ENCODE peak calls at places on chromosomes 12 and 14, in seven cellular contexts. One of them, this sample, is unnamed.

GRCh38 chr12:19483727-19484126 is 44.4 kb downstream of the AEBP2 start:
- DNase-seq in thyroid gland: no peak
- DNase-seq in heart right ventricle: no peak
- DNase-seq in mesothelial cell of epicardium: no peak
- DNase-seq in fibroblast of lung: peak
- DNase-seq in astrocyte of the cerebellum: no peak
- DNase-seq in endothelial cell of umbilical vein: peak
- DNase-seq in this sample: no peak

GRCh38 chr12:76720068-76720467 is 43.8 kb upstream of the ZDHHC17 start:
- DNase-seq in thyroid gland: no peak
- DNase-seq in heart right ventricle: no peak
- DNase-seq in mesothelial cell of epicardium: no peak
- DNase-seq in fibroblast of lung: no peak
- DNase-seq in astrocyte of the cerebellum: no peak
- DNase-seq in endothelial cell of umbilical vein: no peak
- DNase-seq in this sample: no peak

GRCh38 chr12:117309276-117309885 is 52.0 kb downstream of the NOS1 start:
- DNase-seq in thyroid gland: peak
- DNase-seq in heart right ventricle: no peak
- DNase-seq in mesothelial cell of epicardium: no peak
- DNase-seq in fibroblast of lung: no peak
- DNase-seq in astrocyte of the cerebellum: no peak
- DNase-seq in endothelial cell of umbilical vein: no peak
- DNase-seq in this sample: no peak

GRCh38 chr12:64687816-64688599 is 71.2 kb downstream of the GNS start:
- DNase-seq in thyroid gland: peak
- DNase-seq in heart right ventricle: no peak
- DNase-seq in mesothelial cell of epicardium: no peak
- DNase-seq in fibroblast of lung: peak
- DNase-seq in astrocyte of the cerebellum: no peak
- DNase-seq in endothelial cell of umbilical vein: no peak
- DNase-seq in this sample: no peak

GRCh38 chr12:109744991-109745942 is 31.6 kb downstream of the FAM222A start:
- DNase-seq in thyroid gland: no peak
- DNase-seq in heart right ventricle: no peak
- DNase-seq in mesothelial cell of epicardium: no peak
- DNase-seq in fibroblast of lung: peak
- DNase-seq in astrocyte of the cerebellum: no peak
- DNase-seq in endothelial cell of umbilical vein: no peak
- DNase-seq in this sample: peak

GRCh38 chr12:108482717-108483212 is 32.3 kb upstream of the FICD start:
- DNase-seq in thyroid gland: no peak
- DNase-seq in heart right ventricle: no peak
- DNase-seq in mesothelial cell of epicardium: no peak
- DNase-seq in fibroblast of lung: no peak
- DNase-seq in astrocyte of the cerebellum: peak
- DNase-seq in endothelial cell of umbilical vein: no peak
- DNase-seq in this sample: no peak

GRCh38 chr12:51814311-51815088 is 34.0 kb downstream of the FIGNL2 start:
- DNase-seq in thyroid gland: peak
- DNase-seq in heart right ventricle: peak
- DNase-seq in mesothelial cell of epicardium: peak
- DNase-seq in fibroblast of lung: peak
- DNase-seq in astrocyte of the cerebellum: no peak
- DNase-seq in endothelial cell of umbilical vein: peak
- DNase-seq in this sample: no peak

GRCh38 chr14:79641371-79641770 is 569.9 kb downstream of the DIO2 start:
- DNase-seq in thyroid gland: no peak
- DNase-seq in heart right ventricle: no peak
- DNase-seq in mesothelial cell of epicardium: no peak
- DNase-seq in fibroblast of lung: no peak
- DNase-seq in astrocyte of the cerebellum: no peak
- DNase-seq in endothelial cell of umbilical vein: no peak
- DNase-seq in this sample: no peak

GRCh38 chr12:108312885-108313203 is 26.3 kb downstream of the CMKLR1 start:
- DNase-seq in thyroid gland: peak
- DNase-seq in heart right ventricle: peak
- DNase-seq in mesothelial cell of epicardium: no peak
- DNase-seq in fibroblast of lung: no peak
- DNase-seq in astrocyte of the cerebellum: no peak
- DNase-seq in endothelial cell of umbilical vein: peak
- DNase-seq in this sample: no peak

GRCh38 chr14:75821828-75822521 is 159.8 kb downstream of the TGFB3 start:
- DNase-seq in thyroid gland: no peak
- DNase-seq in heart right ventricle: no peak
- DNase-seq in mesothelial cell of epicardium: no peak
- DNase-seq in fibroblast of lung: peak
- DNase-seq in astrocyte of the cerebellum: no peak
- DNase-seq in endothelial cell of umbilical vein: no peak
- DNase-seq in this sample: no peak

GRCh38 chr14:75127903-75128595 is 1.2 kb upstream of the NEK9 start:
- DNase-seq in thyroid gland: peak
- DNase-seq in heart right ventricle: no peak
- DNase-seq in mesothelial cell of epicardium: no peak
- DNase-seq in fibroblast of lung: no peak
- DNase-seq in astrocyte of the cerebellum: no peak
- DNase-seq in endothelial cell of umbilical vein: peak
- DNase-seq in this sample: no peak

GRCh38 chr14:30974628-30975027 is 50.8 kb upstream of the AP4S1 start:
- DNase-seq in thyroid gland: no peak
- DNase-seq in heart right ventricle: no peak
- DNase-seq in mesothelial cell of epicardium: no peak
- DNase-seq in fibroblast of lung: peak
- DNase-seq in astrocyte of the cerebellum: no peak
- DNase-seq in endothelial cell of umbilical vein: peak
- DNase-seq in this sample: no peak

GRCh38 chr12:104372048-104372720 is 68.6 kb downstream of the EID3 start:
- DNase-seq in thyroid gland: no peak
- DNase-seq in heart right ventricle: no peak
- DNase-seq in mesothelial cell of epicardium: no peak
- DNase-seq in fibroblast of lung: no peak
- DNase-seq in astrocyte of the cerebellum: no peak
- DNase-seq in endothelial cell of umbilical vein: no peak
- DNase-seq in this sample: no peak

GRCh38 chr14:103199141-103199540 is 75.9 kb downstream of the TNFAIP2 start:
- DNase-seq in thyroid gland: no peak
- DNase-seq in heart right ventricle: no peak
- DNase-seq in mesothelial cell of epicardium: no peak
- DNase-seq in fibroblast of lung: peak
- DNase-seq in astrocyte of the cerebellum: no peak
- DNase-seq in endothelial cell of umbilical vein: no peak
- DNase-seq in this sample: no peak

GRCh38 chr12:64538146-64538545 is 72.1 kb upstream of the RASSF3 start:
- DNase-seq in thyroid gland: no peak
- DNase-seq in heart right ventricle: no peak
- DNase-seq in mesothelial cell of epicardium: no peak
- DNase-seq in fibroblast of lung: no peak
- DNase-seq in astrocyte of the cerebellum: no peak
- DNase-seq in endothelial cell of umbilical vein: no peak
- DNase-seq in this sample: no peak

GRCh38 chr12:6607751-6608591 is 792 bp upstream of the CHD4 start:
- DNase-seq in thyroid gland: peak
- DNase-seq in heart right ventricle: no peak
- DNase-seq in mesothelial cell of epicardium: no peak
- DNase-seq in fibroblast of lung: peak
- DNase-seq in astrocyte of the cerebellum: no peak
- DNase-seq in endothelial cell of umbilical vein: peak
- DNase-seq in this sample: no peak

GRCh38 chr14:42222924-42223471 is 616.3 kb downstream of the LRFN5 start:
- DNase-seq in thyroid gland: peak
- DNase-seq in heart right ventricle: no peak
- DNase-seq in mesothelial cell of epicardium: no peak
- DNase-seq in fibroblast of lung: peak
- DNase-seq in astrocyte of the cerebellum: peak
- DNase-seq in endothelial cell of umbilical vein: no peak
- DNase-seq in this sample: no peak

GRCh38 chr12:115012861-115013667 is 329.1 kb upstream of the TBX3 start:
- DNase-seq in thyroid gland: no peak
- DNase-seq in heart right ventricle: peak
- DNase-seq in mesothelial cell of epicardium: peak
- DNase-seq in fibroblast of lung: no peak
- DNase-seq in astrocyte of the cerebellum: no peak
- DNase-seq in endothelial cell of umbilical vein: no peak
- DNase-seq in this sample: no peak

GRCh38 chr12:79553863-79554574 is 136.7 kb downstream of the PAWR start:
- DNase-seq in thyroid gland: no peak
- DNase-seq in heart right ventricle: no peak
- DNase-seq in mesothelial cell of epicardium: no peak
- DNase-seq in fibroblast of lung: no peak
- DNase-seq in astrocyte of the cerebellum: no peak
- DNase-seq in endothelial cell of umbilical vein: no peak
- DNase-seq in this sample: no peak

GRCh38 chr14:87994974-87995373 is 2.0 kb upstream of the GALC start:
- DNase-seq in thyroid gland: no peak
- DNase-seq in heart right ventricle: no peak
- DNase-seq in mesothelial cell of epicardium: no peak
- DNase-seq in fibroblast of lung: no peak
- DNase-seq in astrocyte of the cerebellum: no peak
- DNase-seq in endothelial cell of umbilical vein: no peak
- DNase-seq in this sample: no peak

GRCh38 chr12:45468751-45469615 is 253.1 kb downstream of the ANO6 start:
- DNase-seq in thyroid gland: no peak
- DNase-seq in heart right ventricle: no peak
- DNase-seq in mesothelial cell of epicardium: no peak
- DNase-seq in fibroblast of lung: no peak
- DNase-seq in astrocyte of the cerebellum: no peak
- DNase-seq in endothelial cell of umbilical vein: no peak
- DNase-seq in this sample: no peak

GRCh38 chr12:92503977-92504966 is 198.5 kb upstream of the PLEKHG7 start:
- DNase-seq in thyroid gland: peak
- DNase-seq in heart right ventricle: peak
- DNase-seq in mesothelial cell of epicardium: no peak
- DNase-seq in fibroblast of lung: no peak
- DNase-seq in astrocyte of the cerebellum: no peak
- DNase-seq in endothelial cell of umbilical vein: no peak
- DNase-seq in this sample: no peak

GRCh38 chr12:58933068-58933681 is 12.9 kb upstream of the LRIG3 start:
- DNase-seq in thyroid gland: no peak
- DNase-seq in heart right ventricle: no peak
- DNase-seq in mesothelial cell of epicardium: no peak
- DNase-seq in fibroblast of lung: no peak
- DNase-seq in astrocyte of the cerebellum: peak
- DNase-seq in endothelial cell of umbilical vein: no peak
- DNase-seq in this sample: no peak

GRCh38 chr12:73677520-73678291 is 859.9 kb upstream of the ATXN7L3B start:
- DNase-seq in thyroid gland: no peak
- DNase-seq in heart right ventricle: no peak
- DNase-seq in mesothelial cell of epicardium: no peak
- DNase-seq in fibroblast of lung: no peak
- DNase-seq in astrocyte of the cerebellum: no peak
- DNase-seq in endothelial cell of umbilical vein: no peak
- DNase-seq in this sample: no peak

GRCh38 chr12:121060149-121061001 is 21.3 kb upstream of the OASL start:
- DNase-seq in thyroid gland: peak
- DNase-seq in heart right ventricle: peak
- DNase-seq in mesothelial cell of epicardium: no peak
- DNase-seq in fibroblast of lung: peak
- DNase-seq in astrocyte of the cerebellum: no peak
- DNase-seq in endothelial cell of umbilical vein: peak
- DNase-seq in this sample: no peak

GRCh38 chr12:49541140-49541861 is 2.5 kb downstream of the KCNH3 start:
- DNase-seq in thyroid gland: no peak
- DNase-seq in heart right ventricle: no peak
- DNase-seq in mesothelial cell of epicardium: no peak
- DNase-seq in fibroblast of lung: no peak
- DNase-seq in astrocyte of the cerebellum: no peak
- DNase-seq in endothelial cell of umbilical vein: no peak
- DNase-seq in this sample: no peak

GRCh38 chr12:56449622-56449984 is 377 bp upstream of the TIMELESS start:
- DNase-seq in thyroid gland: no peak
- DNase-seq in heart right ventricle: no peak
- DNase-seq in mesothelial cell of epicardium: no peak
- DNase-seq in fibroblast of lung: no peak
- DNase-seq in astrocyte of the cerebellum: no peak
- DNase-seq in endothelial cell of umbilical vein: no peak
- DNase-seq in this sample: no peak

GRCh38 chr12:59940676-59941342 is 345.0 kb downstream of the SLC16A7 start:
- DNase-seq in thyroid gland: no peak
- DNase-seq in heart right ventricle: no peak
- DNase-seq in mesothelial cell of epicardium: no peak
- DNase-seq in fibroblast of lung: no peak
- DNase-seq in astrocyte of the cerebellum: no peak
- DNase-seq in endothelial cell of umbilical vein: no peak
- DNase-seq in this sample: no peak

GRCh38 chr14:55077155-55077554 is 25.7 kb downstream of the MAPK1IP1L start:
- DNase-seq in thyroid gland: no peak
- DNase-seq in heart right ventricle: no peak
- DNase-seq in mesothelial cell of epicardium: no peak
- DNase-seq in fibroblast of lung: no peak
- DNase-seq in astrocyte of the cerebellum: no peak
- DNase-seq in endothelial cell of umbilical vein: no peak
- DNase-seq in this sample: no peak

GRCh38 chr12:48002179-48002601 is 2.1 kb downstream of the COL2A1 start:
- DNase-seq in thyroid gland: no peak
- DNase-seq in heart right ventricle: no peak
- DNase-seq in mesothelial cell of epicardium: no peak
- DNase-seq in fibroblast of lung: no peak
- DNase-seq in astrocyte of the cerebellum: no peak
- DNase-seq in endothelial cell of umbilical vein: no peak
- DNase-seq in this sample: no peak
- TF ChIP-seq CTCF in thyroid gland: no peak
- TF ChIP-seq CTCF in heart right ventricle: no peak
- TF ChIP-seq CTCF in mesothelial cell of epicardium: no peak
- TF ChIP-seq CTCF in fibroblast of lung: no peak
- TF ChIP-seq CTCF in astrocyte of the cerebellum: no peak
- TF ChIP-seq CTCF in endothelial cell of umbilical vein: no peak
- TF ChIP-seq CTCF in this sample: no peak

DNA sequence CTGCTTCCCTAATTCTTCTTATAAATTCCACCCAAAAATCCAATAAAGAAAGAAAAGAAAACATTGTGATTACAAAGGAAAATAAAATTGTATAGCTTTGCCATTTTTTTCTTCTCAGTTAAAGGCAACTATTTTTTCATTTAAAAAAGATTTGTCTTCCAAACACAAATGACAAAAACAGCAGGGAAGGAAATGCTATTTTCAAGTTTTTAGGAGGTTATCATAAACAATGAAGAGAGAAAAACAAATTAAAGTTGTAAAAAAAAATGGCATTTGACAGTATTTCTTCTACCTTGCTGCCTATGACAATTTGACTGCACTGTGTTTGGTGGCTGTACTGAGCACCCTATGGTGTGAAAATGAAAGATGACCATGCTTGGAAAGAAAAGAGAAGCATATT is 109.9 kb downstream of the PRKD1 start:
- DNase-seq in thyroid gland: no peak
- DNase-seq in heart right ventricle: no peak
- DNase-seq in mesothelial cell of epicardium: no peak
- DNase-seq in fibroblast of lung: no peak
- DNase-seq in astrocyte of the cerebellum: no peak
- DNase-seq in endothelial cell of umbilical vein: no peak
- DNase-seq in this sample: no peak
- TF ChIP-seq CTCF in thyroid gland: no peak
- TF ChIP-seq CTCF in heart right ventricle: no peak
- TF ChIP-seq CTCF in mesothelial cell of epicardium: no peak
- TF ChIP-seq CTCF in fibroblast of lung: no peak
- TF ChIP-seq CTCF in astrocyte of the cerebellum: no peak
- TF ChIP-seq CTCF in endothelial cell of umbilical vein: no peak
- TF ChIP-seq CTCF in this sample: no peak

GRCh38 chr12:96400631-96401060 is 407 bp upstream of the CDK17 start:
- DNase-seq in thyroid gland: no peak
- DNase-seq in heart right ventricle: no peak
- DNase-seq in mesothelial cell of epicardium: no peak
- DNase-seq in fibroblast of lung: peak
- DNase-seq in astrocyte of the cerebellum: no peak
- DNase-seq in endothelial cell of umbilical vein: peak
- DNase-seq in this sample: no peak
- TF ChIP-seq CTCF in thyroid gland: no peak
- TF ChIP-seq CTCF in heart right ventricle: no peak
- TF ChIP-seq CTCF in mesothelial cell of epicardium: no peak
- TF ChIP-seq CTCF in fibroblast of lung: no peak
- TF ChIP-seq CTCF in astrocyte of the cerebellum: no peak
- TF ChIP-seq CTCF in endothelial cell of umbilical vein: no peak
- TF ChIP-seq CTCF in this sample: no peak

GRCh38 chr14:90812109-90812508 is 4.1 kb downstream of the TTC7B start:
- DNase-seq in thyroid gland: no peak
- DNase-seq in heart right ventricle: no peak
- DNase-seq in mesothelial cell of epicardium: no peak
- DNase-seq in fibroblast of lung: no peak
- DNase-seq in astrocyte of the cerebellum: no peak
- DNase-seq in endothelial cell of umbilical vein: no peak
- DNase-seq in this sample: no peak
- TF ChIP-seq CTCF in thyroid gland: no peak
- TF ChIP-seq CTCF in heart right ventricle: no peak
- TF ChIP-seq CTCF in mesothelial cell of epicardium: no peak
- TF ChIP-seq CTCF in fibroblast of lung: no peak
- TF ChIP-seq CTCF in astrocyte of the cerebellum: no peak
- TF ChIP-seq CTCF in endothelial cell of umbilical vein: no peak
- TF ChIP-seq CTCF in this sample: no peak

This sample was measured in chondrocyte.